ENCODE peak calls at places on chromosomes 5 and 9, in seven cellular contexts. G, W, U, E, A, P and X are unnamed samples.

GRCh38 chr5:61362796-61363364 is 30.8 kb downstream of the ZSWIM6 start:
- DNase-seq in G (no peak), W (no peak), U (no peak), E (no peak), A (no peak), P (peak; percentile 5), X (no peak)

GRCh38 chr5:151155149-151155776 is 2.3 kb downstream of the ANXA6 start:
- DNase-seq in G (no peak), W (no peak), U (no peak), E (no peak), A (peak; percentile 35), P (no peak), X (no peak)

GRCh38 chr5:177982072-177982727 is 13.8 kb downstream of the PROP1 start:
- DNase-seq in G (peak; percentile 19), W (peak; percentile 44), U (peak; percentile 7), E (peak; percentile 51), A (no peak), P (peak; percentile 28), X (no peak)

GRCh38 chr5:59367791-59368394 is 525.6 kb downstream of the PDE4D start:
- DNase-seq in G (peak; percentile 36), W (no peak), U (peak; percentile 30), E (peak; percentile 39), A (no peak), P (peak; percentile 13), X (peak; percentile 46)

GRCh38 chr5:171344936-171345608 is 36.0 kb downstream of the TLX3 start:
- DNase-seq in G (no peak), W (no peak), U (no peak), E (no peak), A (no peak), P (no peak), X (no peak)

GRCh38 chr5:157855404-157855994 is 3.4 kb downstream of the CLINT1 start:
- DNase-seq in G (peak; percentile 51), W (peak; percentile 44), U (peak; percentile 59), E (peak; percentile 70), A (no peak), P (peak; percentile 62), X (peak; percentile 51)

GRCh38 chr9:98944130-98945074 is 695 bp downstream of the COL15A1 start:
- DNase-seq in G (no peak), W (no peak), U (no peak), E (peak; percentile 42), A (no peak), P (no peak), X (no peak)

GRCh38 chr5:172280937-172281336 is 2.6 kb downstream of the UBTD2 start:
- DNase-seq in G (no peak), W (no peak), U (no peak), E (no peak), A (no peak), P (no peak), X (no peak)

GRCh38 chr9:21965401-21965951 is 28.7 kb downstream of the CDKN2A start:
- DNase-seq in G (no peak), W (no peak), U (peak; percentile 45), E (peak; percentile 80), A (no peak), P (no peak), X (no peak)

GRCh38 chr9:77827104-77827784 is 179.1 kb upstream of the GNA14 start:
- DNase-seq in G (no peak), W (no peak), U (peak; percentile 16), E (no peak), A (peak; percentile 21), P (peak; percentile 82), X (no peak)

GRCh38 chr5:97071101-97071500 is 71.3 kb downstream of the LIX1 start:
- DNase-seq in G (no peak), W (no peak), U (no peak), E (no peak), A (no peak), P (peak; percentile 27), X (no peak)

GRCh38 chr5:13746026-13746425 is 198.5 kb downstream of the DNAH5 start:
- DNase-seq in G (no peak), W (no peak), U (no peak), E (no peak), A (no peak), P (no peak), X (no peak)

GRCh38 chr5:174311531-174312269 is 266.2 kb downstream of the NSG2 start:
- DNase-seq in G (no peak), W (no peak), U (peak; percentile 10), E (peak; percentile 95), A (no peak), P (peak; percentile 65), X (peak; percentile 59)

GRCh38 chr9:18208166-18209059 is 265.5 kb upstream of the ADAMTSL1 start:
- DNase-seq in G (no peak), W (peak; percentile 46), U (peak; percentile 59), E (peak; percentile 6), A (no peak), P (no peak), X (peak; percentile 44)

GRCh38 chr5:178870411-178870810 is 10.7 kb downstream of the ZNF354B start:
- DNase-seq in G (no peak), W (no peak), U (no peak), E (no peak), A (no peak), P (no peak), X (no peak)

GRCh38 chr5:166722939-166723338 is 1568.5 kb upstream of the WWC1 start:
- DNase-seq in G (no peak), W (no peak), U (no peak), E (no peak), A (no peak), P (no peak), X (no peak)

DNA sequence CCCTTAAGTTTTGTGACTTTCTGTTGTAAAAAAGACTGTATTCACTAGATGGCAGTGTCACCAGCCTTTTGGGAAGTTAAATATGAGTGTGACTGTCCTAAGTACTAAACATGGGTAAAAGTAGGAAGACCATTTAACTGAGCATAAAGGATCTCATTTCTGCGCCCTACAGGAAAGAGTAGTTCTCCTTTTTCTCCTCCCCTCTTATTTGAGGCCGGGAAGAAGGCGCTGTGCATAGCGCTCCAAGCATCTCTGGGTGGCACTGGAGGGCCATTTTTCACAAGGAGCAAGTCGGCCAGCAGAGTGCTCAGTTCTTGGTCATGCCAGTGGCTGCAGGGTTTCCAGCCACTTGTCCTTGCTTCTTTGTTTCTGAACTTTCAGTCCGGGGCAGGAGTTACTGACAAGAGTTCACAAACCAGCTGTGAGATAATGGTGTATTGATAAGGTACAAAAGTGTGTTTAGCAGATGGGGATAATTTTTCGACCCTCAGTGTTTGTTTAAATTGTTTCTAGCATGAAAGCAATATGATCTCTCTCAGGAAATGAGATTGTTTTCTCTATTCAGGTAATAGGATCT is 227.6 kb upstream of the DMRT1 start:
- DNase-seq in G (peak; percentile 13), W (peak; percentile 66), U (peak; percentile 88), E (peak; percentile 15), A (peak; percentile 8), P (peak; percentile 38), X (peak; percentile 76)
- TF ChIP-seq YY1 in G (no peak), W (peak; percentile 50), U (no peak), E (no peak), A (peak; percentile 39), P (no peak), X (no peak)

GRCh38 chr5:150142189-150142788 is 13.4 kb downstream of the PDGFRB start:
- DNase-seq in G (no peak), W (no peak), U (peak; percentile 46), E (no peak), A (no peak), P (no peak), X (no peak)

GRCh38 chr5:150144211-150144801 is 11.3 kb downstream of the PDGFRB start:
- DNase-seq in G (no peak), W (no peak), U (no peak), E (peak; percentile 80), A (no peak), P (peak; percentile 52), X (no peak)

GRCh38 chr5:150143725-150144058 is 12.0 kb downstream of the PDGFRB start:
- DNase-seq in G (no peak), W (no peak), U (no peak), E (no peak), A (no peak), P (no peak), X (no peak)

GRCh38 chr5:150141544-150142188 is 14.0 kb downstream of the PDGFRB start:
- DNase-seq in G (no peak), W (no peak), U (no peak), E (no peak), A (no peak), P (no peak), X (no peak)

DNA sequence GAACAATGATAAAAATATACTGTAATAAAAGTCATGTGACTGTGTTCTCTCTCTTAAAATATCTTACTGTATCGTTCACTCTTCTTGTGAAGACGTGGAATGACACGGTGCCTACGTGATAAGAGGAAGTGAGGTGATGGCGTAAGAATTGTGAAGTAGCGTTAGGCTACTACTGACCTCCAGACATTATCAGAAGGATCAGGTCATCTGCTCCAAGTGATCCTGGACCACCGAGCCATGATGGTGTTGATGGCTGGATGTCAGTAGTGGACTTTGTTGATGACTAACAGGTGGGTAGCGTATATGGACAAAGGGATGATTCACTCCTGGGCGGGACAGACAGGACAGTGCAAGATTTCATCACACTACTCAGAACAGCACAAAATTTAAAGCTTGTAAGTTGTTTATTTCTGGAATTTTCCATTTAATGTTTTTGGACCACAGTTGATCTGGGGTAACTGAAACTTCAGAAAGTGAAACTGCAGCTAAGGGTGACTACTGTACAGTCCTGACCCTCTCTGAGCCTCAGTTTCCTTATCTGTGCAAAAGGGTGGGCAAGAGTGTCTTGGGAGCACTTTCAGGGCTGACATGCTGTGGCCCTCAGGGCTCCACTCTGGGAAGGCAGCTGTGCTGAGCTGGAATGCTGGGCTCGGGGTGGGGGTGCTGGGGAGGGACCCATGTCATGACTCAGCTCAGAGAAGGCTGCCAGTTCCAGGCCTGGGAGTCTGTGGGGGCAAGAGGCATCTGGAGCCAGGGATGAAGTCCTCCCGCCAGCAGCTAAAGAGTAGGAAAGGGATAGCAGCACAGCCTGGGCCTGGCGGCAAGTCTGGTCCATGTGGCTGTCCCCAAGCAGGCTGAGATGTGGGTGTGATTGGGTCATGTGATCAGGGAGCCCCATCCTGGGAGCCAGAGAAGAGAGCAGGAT is 12.6 kb downstream of the PDGFRB start:
- DNase-seq in G (peak; percentile 33), W (no peak), U (peak; percentile 91), E (peak; percentile 68), A (no peak), P (peak; percentile 72), X (no peak)
- H3K4me1 ChIP-seq in G (no peaks in the 10 kb centered on the region), W (peaks cover 22% of the 10 kb centered on the region), U (peaks cover 96% of the 10 kb centered on the region), E (peaks cover 65% of the 10 kb centered on the region), A (no peaks in the 10 kb centered on the region), P (peaks cover 40% of the 10 kb centered on the region), X (peaks cover 30% of the 10 kb centered on the region)

GRCh38 chr9:97710356-97711222 is 13.4 kb upstream of the XPA start:
- DNase-seq in G (peak; percentile 47), W (no peak), U (peak; percentile 44), E (peak; percentile 79), A (no peak), P (peak; percentile 78), X (peak; percentile 65)

GRCh38 chr9:97717866-97718265 is 20.7 kb upstream of the XPA start:
- DNase-seq in G (no peak), W (no peak), U (no peak), E (no peak), A (no peak), P (no peak), X (no peak)

GRCh38 chr9:97711223-97711626 is 14.1 kb upstream of the XPA start:
- DNase-seq in G (no peak), W (no peak), U (no peak), E (no peak), A (no peak), P (peak; percentile 47), X (no peak)

GRCh38 chr9:97714435-97714834 is 17.3 kb upstream of the XPA start:
- DNase-seq in G (no peak), W (no peak), U (peak; percentile 18), E (no peak), A (no peak), P (no peak), X (no peak)
- TF ChIP-seq YY1 in G (no peak), W (no peak), U (no peak), E (no peak), A (no peak), P (no peak), X (no peak)

GRCh38 chr9:8738953-8739352 is 939.4 kb upstream of the DMAC1 start:
- DNase-seq in G (no peak), W (no peak), U (no peak), E (no peak), A (no peak), P (no peak), X (no peak)
- H3K4me1 ChIP-seq in G (no peaks in the 10 kb centered on the region), W (peaks cover 12% of the 10 kb centered on the region), U (no peaks in the 10 kb centered on the region), E (no peaks in the 10 kb centered on the region), A (no peaks in the 10 kb centered on the region), P (no peaks in the 10 kb centered on the region), X (no peaks in the 10 kb centered on the region)